ENCODE peak calls at places on chromosomes 6 and 20, in four cellular contexts. E, L, P and V are unnamed samples.

GRCh38 chr6:121686611-121687023 is 251.2 kb downstream of the GJA1 start:
- DNase-seq in L (no peak), E (no peak), P (no peak), V (no peak)

GRCh38 chr6:142551145-142551811 is 249.5 kb downstream of the ADGRG6 start:
- DNase-seq in P (no peak), E (no peak), L (no peak), V (no peak)

GRCh38 chr6:147203311-147204059 is 732 bp upstream of the STXBP5 start:
- DNase-seq in L (peak), E (peak), P (peak), V (peak)

GRCh38 chr20:10848810-10849370 is 175.1 kb upstream of the JAG1 start:
- DNase-seq in L (no peak), E (peak), P (peak), V (peak)

GRCh38 chr20:58542411-58543095 is 27.4 kb upstream of the APCDD1L start:
- DNase-seq in P (peak), L (no peak), E (no peak), V (no peak)

GRCh38 chr6:62039602-62040001 is 246.4 kb downstream of the KHDRBS2 start:
- DNase-seq in P (no peak), L (no peak), E (no peak), V (no peak)

GRCh38 chr6:111631018-111631417 is 25.3 kb upstream of the TRAF3IP2 start:
- DNase-seq in P (no peak), E (no peak), L (no peak), V (no peak)

GRCh38 chr20:48400009-48400408 is 427.8 kb downstream of the PREX1 start:
- DNase-seq in L (no peak), P (no peak), E (no peak), V (no peak)